ENCODE peak calls at places on chromosomes 13 and 19, in six cellular contexts. O is uterus; L is AG04450; N is lung; C is fibroblast of lung; E is CD8-positive, alpha-beta T cell. Z is an unnamed sample.

GRCh38 chr13:27634791-27635190 is 13.1 kb downstream of the POLR1D start:
- DNase-seq in L (no peak), C (no peak), E (no peak), N (no peak), O (no peak), Z (no peak)

GRCh38 chr13:33349314-33349995 is 63.9 kb upstream of the STARD13 start:
- DNase-seq in L (no peak), E (no peak), C (no peak), N (no peak), O (peak), Z (no peak)

GRCh38 chr13:103036268-103036667 is 29.9 kb downstream of the SLC10A2 start:
- DNase-seq in C (no peak), O (no peak), N (no peak), L (no peak), E (no peak), Z (no peak)

GRCh38 chr13:49357694-49358093 is 86.2 kb downstream of the CAB39L start:
- DNase-seq in L (peak), E (no peak), N (no peak), C (peak), O (no peak), Z (no peak)

GRCh38 chr13:30907167-30907761 is 1.2 kb downstream of the MEDAG start:
- DNase-seq in N (no peak), E (no peak), L (no peak), O (no peak), C (peak), Z (no peak)

GRCh38 chr19:3368848-3369336 is 2.5 kb downstream of the NFIC start:
- DNase-seq in C (peak), L (no peak), N (no peak), E (no peak), O (no peak), Z (no peak)

GRCh38 chr19:18057557-18057956 is 29.2 kb downstream of the IL12RB1 start:
- DNase-seq in N (no peak), L (no peak), E (no peak), C (peak), O (peak), Z (no peak)

GRCh38 chr19:50315773-50316448 is 13.3 kb downstream of the KCNC3 start:
- DNase-seq in N (no peak), C (no peak), E (no peak), O (no peak), L (no peak), Z (no peak)

GRCh38 chr13:113915012-113915763 is 51.3 kb upstream of the GAS6 start:
- DNase-seq in L (no peak), N (peak), E (peak), O (no peak), C (no peak), Z (no peak)

GRCh38 chr13:39777527-39778061 is 122.1 kb downstream of the COG6 start:
- DNase-seq in L (peak), C (peak), N (no peak), E (no peak), O (no peak), Z (peak)

GRCh38 chr19:18160792-18161690 is 8.1 kb downstream of the PIK3R2 start:
- DNase-seq in N (peak), E (peak), L (no peak), C (peak), O (peak), Z (peak)

GRCh38 chr13:27868639-27869435 is 51.0 kb upstream of the PDX1 start:
- DNase-seq in N (no peak), E (no peak), O (no peak), C (peak), L (no peak), Z (peak)

GRCh38 chr19:24032651-24033050 is 54.3 kb upstream of the ZNF254 start:
- DNase-seq in C (no peak), L (no peak), N (no peak), E (no peak), O (no peak), Z (no peak)

DNA sequence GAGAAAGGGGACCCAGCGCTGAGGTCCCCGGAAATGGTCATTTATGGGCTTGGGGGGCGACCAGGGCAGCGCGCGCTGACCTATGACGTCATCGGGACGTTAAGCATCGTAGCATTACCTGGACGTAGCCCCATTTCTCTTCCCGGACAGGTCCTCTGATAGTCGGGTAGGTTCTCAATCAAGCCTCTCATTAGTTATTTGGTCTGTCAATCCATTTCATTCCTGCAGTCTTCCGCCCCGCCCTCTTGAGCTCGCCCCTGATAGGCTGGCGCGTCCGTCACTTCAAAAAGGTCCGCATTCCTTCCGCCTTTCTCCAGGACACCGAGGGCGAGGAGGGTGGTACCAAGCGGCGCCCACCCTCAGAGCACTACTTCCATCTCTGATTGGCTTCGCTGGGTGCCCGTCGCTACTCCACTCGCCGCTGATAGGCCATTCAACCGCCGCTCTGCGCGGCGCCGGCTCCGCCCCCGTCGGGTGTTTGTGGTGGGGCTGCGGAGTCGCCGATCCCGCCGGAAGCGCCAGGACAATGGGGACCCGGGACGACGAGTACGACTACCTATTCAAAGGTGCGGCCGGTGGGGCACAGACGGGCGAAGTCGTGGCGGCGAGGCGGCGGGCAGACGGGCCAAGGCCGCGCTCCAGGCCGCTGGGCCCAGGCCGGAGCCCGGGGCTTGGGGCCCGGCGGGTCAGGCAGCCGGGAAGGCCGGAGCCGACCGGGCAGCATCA is at the start of gene RAB11B:
- DNase-seq in E (peak), L (peak), C (peak), O (peak), N (peak), Z (peak)
- TF ChIP-seq CTCF in E (no peak), L (no peak), C (no peak), O (no peak), N (no peak), Z (no peak)

GRCh38 chr19:47509973-47510372 is 4.9 kb downstream of the NAPA start:
- DNase-seq in L (no peak), O (no peak), C (no peak), E (no peak), N (no peak), Z (peak)
- H3K27ac ChIP-seq in L (no peak), O (peak), C (no peak), E (no peak), N (peak), Z (peak)

GRCh38 chr19:47540748-47541147 is 25.9 kb upstream of the NAPA start:
- DNase-seq in C (peak), N (no peak), O (no peak), L (peak), E (no peak), Z (no peak)
- TF ChIP-seq CTCF in C (peak), N (no peak), O (peak), L (peak), E (no peak), Z (peak)

DNA sequence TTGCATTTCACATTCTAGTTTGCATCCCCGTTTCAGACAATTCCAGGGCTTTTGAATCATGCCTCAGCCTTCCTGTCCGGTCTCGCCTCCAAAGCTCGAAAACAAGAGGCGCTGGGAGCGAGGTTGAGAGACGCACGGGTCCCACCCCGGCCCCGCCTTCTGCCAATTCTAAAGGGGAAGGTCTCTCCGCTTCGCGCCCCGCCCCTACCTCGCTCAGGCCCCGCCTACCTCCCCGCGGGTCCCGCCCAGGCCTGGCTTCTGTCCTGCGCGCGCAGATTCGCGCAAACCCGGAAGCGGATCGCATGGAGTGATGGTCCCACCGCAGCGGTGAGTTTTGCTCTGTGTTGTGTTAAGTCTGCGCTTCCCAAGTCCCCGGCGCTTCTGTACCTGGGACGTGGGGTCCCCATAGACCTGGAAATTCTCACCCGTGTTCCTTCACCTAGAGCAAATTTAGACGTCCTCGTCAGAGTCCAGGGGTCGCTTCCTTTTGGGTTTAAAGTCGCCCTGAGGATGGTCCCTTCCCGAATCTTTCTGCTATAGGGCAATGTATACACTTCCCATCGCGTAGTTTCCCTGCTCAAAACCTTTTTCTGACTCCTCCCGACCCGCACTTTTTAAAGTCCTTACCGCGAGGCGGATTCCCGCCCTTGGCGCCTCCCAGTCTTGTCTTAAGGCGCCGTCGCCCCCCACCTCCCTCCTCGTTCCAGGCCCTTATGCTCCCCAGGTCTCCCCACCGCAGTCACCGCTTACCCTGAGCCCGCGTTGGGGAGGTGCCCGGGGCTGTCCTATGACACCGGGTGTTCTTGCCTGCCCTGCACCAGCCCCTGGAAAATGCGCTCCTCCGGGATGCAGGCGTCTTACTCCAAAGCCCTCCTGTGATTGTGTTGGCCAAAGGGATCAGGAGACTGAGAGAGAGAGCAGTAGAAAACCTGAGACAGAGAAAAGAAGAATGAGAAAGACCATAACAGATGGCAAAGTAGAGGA is at the start of gene ZNF845:
- DNase-seq in N (peak), C (peak), O (peak), L (peak), E (peak), Z (peak)
- H3K27ac ChIP-seq in N (peak), C (peak), O (peak), L (peak), E (peak), Z (peak)

GRCh38 chr13:71866173-71867091 is 572 bp downstream of the DACH1 start:
- DNase-seq in C (peak), E (no peak), O (peak), L (no peak), N (no peak), Z (no peak)
- TF ChIP-seq CTCF in C (no peak), E (no peak), O (no peak), L (no peak), N (no peak), Z (no peak)

Z was measured in RWPE1.